ENCODE peak calls at places on chromosome 12, in nine cellular contexts. K, Z, J, W, T, G, F, I and Y are unnamed samples. For H3K4me1, the result is how much of the 10 kb centered on the place peaks cover.

GRCh38 chr12:66087365-66087943 is 43.1 kb downstream of the LLPH start:
- DNase-seq in K (no peak), Z (peak), J (peak), W (peak), T (no peak), G (peak), F (peak), I (peak), Y (peak)

GRCh38 chr12:95462081-95462480 is 11.9 kb upstream of the METAP2 start:
- DNase-seq in K (no peak), Z (no peak), J (no peak), W (no peak), T (no peak), G (no peak), F (no peak), I (no peak), Y (no peak)

GRCh38 chr12:64178122-64178521 is 44.0 kb downstream of the KICS2 start:
- DNase-seq in K (no peak), Z (peak), J (no peak), W (peak), T (no peak), G (no peak), F (no peak), I (no peak), Y (no peak)

GRCh38 chr12:27607611-27608010 is 83.6 kb downstream of the PPFIBP1 start:
- DNase-seq in K (no peak), Z (no peak), J (no peak), W (no peak), T (no peak), G (no peak), F (no peak), I (no peak), Y (no peak)

GRCh38 chr12:57430117-57430930 is 519 bp downstream of the R3HDM2 start:
- DNase-seq in K (peak), Z (peak), J (peak), W (peak), T (no peak), G (peak), F (peak), I (peak), Y (peak)

GRCh38 chr12:25241171-25242020 is 9.3 kb downstream of the KRAS start:
- DNase-seq in K (no peak), Z (peak), J (no peak), W (no peak), T (no peak), G (no peak), F (peak), I (no peak), Y (no peak)

GRCh38 chr12:11553871-11554533 is 95.5 kb upstream of the ETV6 start:
- DNase-seq in K (no peak), Z (peak), J (no peak), W (peak), T (peak), G (no peak), F (peak), I (no peak), Y (peak)

GRCh38 chr12:49649445-49649844 is 26.1 kb downstream of the PRPF40B start:
- DNase-seq in K (peak), Z (no peak), J (no peak), W (no peak), T (no peak), G (no peak), F (no peak), I (no peak), Y (no peak)

GRCh38 chr12:65740873-65741600 is 83.2 kb upstream of the HMGA2 start:
- DNase-seq in K (peak), Z (peak), J (peak), W (peak), T (no peak), G (peak), F (peak), I (peak), Y (peak)

DNA sequence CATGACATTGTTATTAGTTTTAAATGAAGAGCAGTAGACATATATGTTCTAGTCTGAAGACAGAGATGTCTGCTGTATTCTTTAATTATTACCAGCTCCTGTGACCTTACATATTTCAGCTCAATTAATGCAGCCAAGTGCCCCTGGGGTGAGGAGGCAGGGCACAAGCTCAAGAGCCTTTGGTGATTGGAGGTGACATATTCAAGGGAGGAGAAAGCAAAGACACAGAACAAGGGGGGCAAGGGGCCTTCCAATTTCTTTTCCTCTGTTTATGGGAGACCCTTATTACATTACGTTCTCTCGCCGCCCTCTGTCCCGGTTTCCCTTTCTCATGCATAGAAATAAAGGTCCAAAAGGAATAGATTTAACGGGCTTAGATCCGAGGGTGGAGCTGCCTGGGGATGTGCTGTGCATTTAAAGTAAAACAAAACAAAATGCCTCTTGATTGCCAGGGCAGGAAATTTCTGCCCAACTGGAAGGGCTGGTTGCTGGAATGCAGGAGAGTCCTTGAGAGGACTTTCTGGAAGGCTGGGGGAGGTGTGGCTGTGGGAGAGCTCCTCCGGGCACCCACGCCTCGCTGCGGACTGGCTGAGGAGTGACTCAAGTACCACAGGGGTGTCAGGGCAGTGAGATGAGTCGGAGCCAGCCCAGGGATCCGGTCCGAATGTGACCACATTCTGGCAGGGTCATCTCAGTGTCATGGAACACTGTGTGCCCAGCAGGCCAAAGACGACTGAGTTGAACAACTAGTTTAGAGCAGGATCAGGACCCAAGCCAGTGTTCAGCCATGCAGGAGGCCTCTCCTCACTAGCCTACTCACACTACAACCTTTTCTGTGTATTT is 32.1 kb upstream of the GSG1 start:
- DNase-seq in K (peak), Z (peak), J (peak), W (peak), T (peak), G (no peak), F (peak), I (peak), Y (peak)
- TF ChIP-seq CTCF in K (peak), Z (peak), J (no peak), W (peak), T (peak), G (no peak), F (peak), I (no peak), Y (no peak)

DNA sequence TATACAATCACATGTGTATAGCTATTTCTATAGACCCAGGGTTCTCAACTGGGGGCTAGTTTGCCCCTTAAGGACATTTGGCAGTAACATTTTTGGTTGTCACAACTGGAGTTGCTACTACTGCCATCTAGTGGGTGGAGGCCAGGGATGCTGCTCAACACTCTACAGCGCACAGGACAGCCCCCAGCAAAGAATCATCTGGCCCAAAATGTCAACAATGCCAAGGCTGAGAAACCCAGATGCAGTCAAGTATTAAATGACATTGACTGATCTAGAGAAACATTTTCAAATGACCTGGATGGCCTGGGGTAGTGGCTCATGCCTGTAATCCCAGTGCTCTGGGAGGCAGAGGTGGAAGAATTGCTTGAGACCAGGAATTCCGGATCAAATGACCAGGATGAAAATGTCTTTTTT is 5.8 kb downstream of the WSB2 start:
- DNase-seq in K (peak), Z (no peak), J (no peak), W (no peak), T (peak), G (no peak), F (peak), I (peak), Y (peak)
- H3K4me1 ChIP-seq in K (half or more), Z (under half), J (under half), W (under half), T (half or more), G (half or more), F (under half), I (half or more), Y (under half)

DNA sequence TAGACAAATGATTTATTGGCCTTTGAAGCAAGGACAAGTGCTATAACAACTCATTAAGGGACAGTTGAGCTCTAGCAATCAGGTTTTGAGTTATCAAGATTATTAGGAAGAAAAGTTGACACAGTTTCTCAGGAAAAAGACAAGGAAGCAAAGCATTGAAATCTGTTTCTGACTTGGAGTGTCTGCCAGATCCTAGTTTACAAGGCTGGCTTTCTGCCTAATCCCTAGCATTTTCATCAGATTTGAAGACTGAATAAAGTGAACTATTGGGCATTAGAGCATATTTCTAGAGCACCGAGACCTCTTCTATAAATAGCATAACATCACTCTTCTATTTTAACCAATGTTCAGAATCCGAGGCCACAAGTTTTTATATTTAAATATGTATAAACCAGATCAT is 7.0 kb downstream of the SYT1 start:
- DNase-seq in K (no peak), Z (peak), J (no peak), W (no peak), T (no peak), G (no peak), F (no peak), I (no peak), Y (no peak)
- H3K27ac ChIP-seq in K (no peak), Z (no peak), J (no peak), W (no peak), T (no peak), G (no peak), F (no peak), I (no peak), Y (no peak)

DNA sequence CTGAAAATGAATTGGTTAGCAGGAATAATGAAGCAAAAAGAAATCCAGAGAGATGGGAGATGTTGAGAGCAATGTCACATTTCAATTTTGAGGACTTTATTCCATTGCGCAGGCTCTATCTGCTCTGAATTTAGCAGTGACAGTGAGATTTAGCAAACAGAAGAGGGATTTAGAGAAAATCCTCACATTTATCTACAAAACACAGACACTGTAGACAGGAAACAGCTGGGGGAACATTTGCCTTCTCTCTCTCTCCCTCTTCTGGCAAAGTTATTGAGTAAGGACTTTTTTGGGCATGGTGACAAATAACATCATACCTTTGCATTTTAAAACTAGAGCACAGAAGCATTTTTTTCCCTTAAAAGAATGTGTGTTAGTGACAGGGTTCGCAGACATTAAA is at the start of gene IGF1:
- DNase-seq in K (no peak), Z (peak), J (no peak), W (no peak), T (no peak), G (no peak), F (peak), I (no peak), Y (no peak)
- TF ChIP-seq CTCF in K (no peak), Z (peak), J (no peak), W (no peak), T (no peak), G (no peak), F (no peak), I (no peak), Y (no peak)

DNA sequence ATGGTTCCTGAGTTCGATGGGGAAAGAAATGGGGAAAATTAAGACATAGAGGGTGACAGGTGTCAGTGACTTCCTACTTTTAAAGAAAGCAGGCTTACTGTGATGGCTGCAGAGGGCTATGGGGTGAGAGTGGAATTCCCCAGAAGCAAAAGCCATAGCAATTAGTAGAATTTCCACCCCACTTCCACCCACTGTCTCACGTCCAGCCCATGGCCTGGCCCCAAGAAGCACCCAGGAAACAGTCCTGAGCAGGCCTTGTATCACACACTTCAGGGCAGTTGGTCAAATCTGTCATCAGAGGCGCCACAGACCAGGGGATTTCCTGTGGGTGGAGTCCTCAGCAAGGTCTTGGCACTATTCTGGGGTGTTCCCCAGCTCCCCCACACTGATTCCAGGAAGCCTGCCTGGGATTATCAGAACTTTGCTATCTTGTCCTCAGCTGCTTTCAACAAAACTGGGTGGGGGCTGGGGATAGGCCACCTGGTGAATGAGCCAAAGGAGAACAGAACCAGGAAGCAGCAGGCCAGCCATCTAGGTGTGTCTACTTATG is 120.1 kb upstream of the CCND2 start:
- DNase-seq in K (peak), Z (no peak), J (no peak), W (no peak), T (no peak), G (no peak), F (no peak), I (no peak), Y (no peak)
- H3K4me1 ChIP-seq in K (under half), Z (under half), J (under half), W (under half), T (under half), G (under half), F (under half), I (under half), Y (under half)

GRCh38 chr12:113850309-113851056 is 115.6 kb downstream of the RBM19 start:
- DNase-seq in K (no peak), Z (peak), J (no peak), W (no peak), T (no peak), G (peak), F (no peak), I (peak), Y (peak)
- H3K27ac ChIP-seq in K (no peak), Z (no peak), J (no peak), W (no peak), T (no peak), G (peak), F (no peak), I (peak), Y (no peak)

GRCh38 chr12:3342051-3342450 is 149.0 kb upstream of the PRMT8 start:
- DNase-seq in K (peak), Z (peak), J (peak), W (no peak), T (no peak), G (peak), F (peak), I (no peak), Y (no peak)
- TF ChIP-seq CTCF in K (peak), Z (peak), J (no peak), W (peak), T (no peak), G (peak), F (peak), I (peak), Y (peak)

DNA sequence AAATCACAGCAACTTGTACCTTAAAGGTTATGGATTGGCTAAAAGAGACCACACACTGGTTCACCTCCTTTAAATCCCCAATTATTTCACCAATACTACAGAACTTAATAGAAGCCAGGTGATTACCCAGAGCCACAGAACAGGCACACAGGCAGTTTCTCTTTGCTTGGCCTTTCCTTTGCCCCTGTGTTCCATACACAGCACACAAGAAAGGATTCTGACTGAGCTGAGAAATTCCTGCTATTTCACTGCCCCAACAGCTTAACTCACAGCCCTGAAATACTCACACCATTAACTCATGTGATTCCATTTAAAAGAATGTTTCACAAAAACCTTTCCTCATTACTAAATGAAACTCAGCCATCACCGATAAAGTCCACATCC is 133.6 kb downstream of the MED13L start:
- DNase-seq in K (no peak), Z (peak), J (no peak), W (peak), T (no peak), G (no peak), F (peak), I (no peak), Y (no peak)
- H3K4me1 ChIP-seq in K (half or more), Z (under half), J (under half), W (under half), T (under half), G (half or more), F (under half), I (half or more), Y (half or more)

GRCh38 chr12:109170335-109170734 is 53.9 kb downstream of the ACACB start:
- DNase-seq in K (no peak), Z (no peak), J (no peak), W (no peak), T (no peak), G (no peak), F (no peak), I (no peak), Y (no peak)

GRCh38 chr12:109166371-109166770 is 50.0 kb downstream of the ACACB start:
- DNase-seq in K (no peak), Z (no peak), J (no peak), W (no peak), T (no peak), G (no peak), F (no peak), I (no peak), Y (no peak)

GRCh38 chr12:109169676-109170075 is 53.3 kb downstream of the ACACB start:
- DNase-seq in K (no peak), Z (peak), J (no peak), W (no peak), T (no peak), G (no peak), F (no peak), I (no peak), Y (no peak)

GRCh38 chr12:109167781-109168180 is 51.4 kb downstream of the ACACB start:
- DNase-seq in K (no peak), Z (no peak), J (no peak), W (no peak), T (no peak), G (no peak), F (no peak), I (no peak), Y (peak)

GRCh38 chr12:109169262-109169661 is 52.9 kb downstream of the ACACB start:
- DNase-seq in K (no peak), Z (no peak), J (no peak), W (no peak), T (no peak), G (no peak), F (no peak), I (no peak), Y (no peak)
- H3K27ac ChIP-seq in K (no peak), Z (no peak), J (no peak), W (no peak), T (no peak), G (no peak), F (no peak), I (peak), Y (no peak)

GRCh38 chr12:121626853-121627623 is 708 bp downstream of the ORAI1 start:
- DNase-seq in K (peak), Z (peak), J (peak), W (peak), T (no peak), G (peak), F (peak), I (peak), Y (peak)
- TF ChIP-seq CTCF in K (peak), Z (peak), J (no peak), W (peak), T (no peak), G (no peak), F (no peak), I (no peak), Y (no peak)